ENCODE peak calls at places on chromosomes 13 and 19, in six cellular contexts. One of them, this sample, is unnamed.
A peak's percentile ranks its signal among the peaks of the same experiment; 100 is the strongest.

GRCh38 chr13:50810998-50811397 is 32.5 kb downstream of the DLEU7 start:
- DNase-seq in activated effector memory CD4-positive, alpha-beta T cell treated with Interleukin-2 at 50 U/mL for 16 hours: no peak
- DNase-seq in suprapubic skin: no peak
- DNase-seq in activated B cell treated with CpG ODN at 0.5 μM for 24 hours: no peak
- DNase-seq in HT1080: no peak
- DNase-seq in B cell: peak; percentile 21
- DNase-seq in this sample: no peak

GRCh38 chr13:99975626-99976025 is 4.1 kb upstream of the ZIC5 start:
- DNase-seq in suprapubic skin: no peak
- DNase-seq in HT1080: no peak
- DNase-seq in activated B cell treated with CpG ODN at 0.5 μM for 24 hours: no peak
- DNase-seq in B cell: no peak
- DNase-seq in activated effector memory CD4-positive, alpha-beta T cell treated with Interleukin-2 at 50 U/mL for 16 hours: no peak
- DNase-seq in this sample: no peak

GRCh38 chr19:17681505-17682125 is 6.5 kb downstream of the UNC13A start:
- DNase-seq in B cell: peak; percentile 62
- DNase-seq in activated B cell treated with CpG ODN at 0.5 μM for 24 hours: no peak
- DNase-seq in activated effector memory CD4-positive, alpha-beta T cell treated with Interleukin-2 at 50 U/mL for 16 hours: no peak
- DNase-seq in suprapubic skin: no peak
- DNase-seq in HT1080: no peak
- DNase-seq in this sample: no peak

GRCh38 chr19:13731147-13731964 is 33.0 kb upstream of the MRI1 start:
- DNase-seq in B cell: peak; percentile 97
- DNase-seq in suprapubic skin: peak; percentile 95
- DNase-seq in activated B cell treated with CpG ODN at 0.5 μM for 24 hours: peak; percentile 96
- DNase-seq in HT1080: peak; percentile 96
- DNase-seq in activated effector memory CD4-positive, alpha-beta T cell treated with Interleukin-2 at 50 U/mL for 16 hours: peak; percentile 93
- DNase-seq in this sample: peak; percentile 93

GRCh38 chr13:110644892-110645521 is 29.7 kb downstream of the NAXD start:
- DNase-seq in activated effector memory CD4-positive, alpha-beta T cell treated with Interleukin-2 at 50 U/mL for 16 hours: peak; percentile 28
- DNase-seq in HT1080: no peak
- DNase-seq in suprapubic skin: no peak
- DNase-seq in B cell: peak; percentile 89
- DNase-seq in activated B cell treated with CpG ODN at 0.5 μM for 24 hours: peak; percentile 42
- DNase-seq in this sample: no peak

GRCh38 chr19:36244066-36244465 is 29.2 kb downstream of the ZNF146 start:
- DNase-seq in activated effector memory CD4-positive, alpha-beta T cell treated with Interleukin-2 at 50 U/mL for 16 hours: no peak
- DNase-seq in suprapubic skin: no peak
- DNase-seq in HT1080: no peak
- DNase-seq in activated B cell treated with CpG ODN at 0.5 μM for 24 hours: no peak
- DNase-seq in B cell: no peak
- DNase-seq in this sample: no peak

GRCh38 chr19:45376045-45376724 is 5.8 kb upstream of the ERCC2 start:
- DNase-seq in B cell: no peak
- DNase-seq in suprapubic skin: no peak
- DNase-seq in activated B cell treated with CpG ODN at 0.5 μM for 24 hours: no peak
- DNase-seq in HT1080: peak; percentile 98
- DNase-seq in activated effector memory CD4-positive, alpha-beta T cell treated with Interleukin-2 at 50 U/mL for 16 hours: no peak
- DNase-seq in this sample: no peak

GRCh38 chr19:48970923-48971395 is 5.8 kb downstream of the FTL start:
- DNase-seq in B cell: peak; percentile 85
- DNase-seq in activated B cell treated with CpG ODN at 0.5 μM for 24 hours: peak; percentile 79
- DNase-seq in suprapubic skin: no peak
- DNase-seq in HT1080: peak; percentile 65
- DNase-seq in activated effector memory CD4-positive, alpha-beta T cell treated with Interleukin-2 at 50 U/mL for 16 hours: peak; percentile 62
- DNase-seq in this sample: no peak